ENCODE peak calls at places on chromosomes 1 and 21, in five cellular contexts. One of them, this sample, is unnamed. For H3K27me3 and H3K4me1, the result is how much of the 10 kb centered on the place peaks cover.

GRCh38 chr1:15500184-15500958 is 23.6 kb downstream of the CASP9 start:
- DNase-seq in GM23248: no peak
- DNase-seq in lower lobe of right lung: no peak
- DNase-seq in CD8-positive, alpha-beta memory T cell: no peak
- DNase-seq in A673: no peak
- DNase-seq in this sample: peak

GRCh38 chr21:41973861-41974751 is 20.3 kb upstream of the C2CD2 start:
- DNase-seq in GM23248: no peak
- DNase-seq in lower lobe of right lung: no peak
- DNase-seq in CD8-positive, alpha-beta memory T cell: no peak
- DNase-seq in A673: no peak
- DNase-seq in this sample: no peak

GRCh38 chr1:208782186-208782585 is 538.0 kb upstream of the PLXNA2 start:
- DNase-seq in GM23248: no peak
- DNase-seq in lower lobe of right lung: no peak
- DNase-seq in CD8-positive, alpha-beta memory T cell: no peak
- DNase-seq in A673: no peak
- DNase-seq in this sample: no peak

GRCh38 chr1:111202707-111203623 is 2.5 kb upstream of the DENND2D start:
- DNase-seq in GM23248: no peak
- DNase-seq in lower lobe of right lung: no peak
- DNase-seq in CD8-positive, alpha-beta memory T cell: no peak
- DNase-seq in A673: no peak
- DNase-seq in this sample: no peak

GRCh38 chr1:187931781-187932180 is 1103.0 kb downstream of the PLA2G4A start:
- DNase-seq in GM23248: no peak
- DNase-seq in lower lobe of right lung: no peak
- DNase-seq in CD8-positive, alpha-beta memory T cell: no peak
- DNase-seq in A673: no peak
- DNase-seq in this sample: no peak

GRCh38 chr1:224264321-224264720 is 65.7 kb downstream of the NVL start:
- DNase-seq in GM23248: no peak
- DNase-seq in lower lobe of right lung: no peak
- DNase-seq in CD8-positive, alpha-beta memory T cell: no peak
- DNase-seq in A673: no peak
- DNase-seq in this sample: no peak

GRCh38 chr1:167472729-167473529 is 45.4 kb downstream of the CD247 start:
- DNase-seq in GM23248: no peak
- DNase-seq in lower lobe of right lung: no peak
- DNase-seq in CD8-positive, alpha-beta memory T cell: no peak
- DNase-seq in A673: no peak
- DNase-seq in this sample: no peak

GRCh38 chr1:218361298-218362065 is 16.3 kb downstream of the TGFB2 start:
- DNase-seq in GM23248: peak
- DNase-seq in lower lobe of right lung: no peak
- DNase-seq in CD8-positive, alpha-beta memory T cell: no peak
- DNase-seq in A673: peak
- DNase-seq in this sample: no peak

GRCh38 chr1:162997499-162998285 is 71.5 kb upstream of the RGS4 start:
- DNase-seq in GM23248: peak
- DNase-seq in lower lobe of right lung: no peak
- DNase-seq in CD8-positive, alpha-beta memory T cell: no peak
- DNase-seq in A673: no peak
- DNase-seq in this sample: no peak

GRCh38 chr1:86137458-86137857 is 19.1 kb downstream of the COL24A1 start:
- DNase-seq in GM23248: peak
- DNase-seq in lower lobe of right lung: no peak
- DNase-seq in CD8-positive, alpha-beta memory T cell: no peak
- DNase-seq in A673: no peak
- DNase-seq in this sample: no peak

GRCh38 chr1:165218666-165219065 is 137.8 kb downstream of the LMX1A start:
- DNase-seq in GM23248: no peak
- DNase-seq in lower lobe of right lung: no peak
- DNase-seq in CD8-positive, alpha-beta memory T cell: no peak
- DNase-seq in A673: no peak
- DNase-seq in this sample: no peak

GRCh38 chr1:17075470-17076255 is 21.8 kb upstream of the SDHB start:
- DNase-seq in GM23248: peak
- DNase-seq in lower lobe of right lung: no peak
- DNase-seq in CD8-positive, alpha-beta memory T cell: no peak
- DNase-seq in A673: peak
- DNase-seq in this sample: no peak

GRCh38 chr1:158121604-158122254 is 59.0 kb upstream of the CD1D start:
- DNase-seq in GM23248: peak
- DNase-seq in lower lobe of right lung: no peak
- DNase-seq in CD8-positive, alpha-beta memory T cell: no peak
- DNase-seq in A673: peak
- DNase-seq in this sample: no peak

GRCh38 chr1:246425895-246426294 is 81.2 kb downstream of the SMYD3 start:
- DNase-seq in GM23248: no peak
- DNase-seq in lower lobe of right lung: no peak
- DNase-seq in CD8-positive, alpha-beta memory T cell: no peak
- DNase-seq in A673: no peak
- DNase-seq in this sample: no peak

GRCh38 chr21:28832013-28832714 is 160.5 kb downstream of the LTN1 start:
- DNase-seq in GM23248: peak
- DNase-seq in lower lobe of right lung: no peak
- DNase-seq in CD8-positive, alpha-beta memory T cell: peak
- DNase-seq in A673: no peak
- DNase-seq in this sample: no peak

GRCh38 chr1:12556368-12556930 is 61.6 kb downstream of the DHRS3 start:
- DNase-seq in GM23248: peak
- DNase-seq in lower lobe of right lung: peak
- DNase-seq in CD8-positive, alpha-beta memory T cell: no peak
- DNase-seq in A673: no peak
- DNase-seq in this sample: no peak

GRCh38 chr1:172699111-172699510 is 40.2 kb downstream of the FASLG start:
- DNase-seq in GM23248: peak
- DNase-seq in lower lobe of right lung: no peak
- DNase-seq in CD8-positive, alpha-beta memory T cell: peak
- DNase-seq in A673: no peak
- DNase-seq in this sample: no peak

GRCh38 chr1:47371016-47371517 is 37.5 kb downstream of the CMPK1 start:
- DNase-seq in GM23248: peak
- DNase-seq in lower lobe of right lung: no peak
- DNase-seq in CD8-positive, alpha-beta memory T cell: no peak
- DNase-seq in A673: no peak
- DNase-seq in this sample: no peak

GRCh38 chr1:29264773-29265389 is 28.6 kb downstream of the PTPRU start:
- DNase-seq in GM23248: peak
- DNase-seq in lower lobe of right lung: no peak
- DNase-seq in CD8-positive, alpha-beta memory T cell: no peak
- DNase-seq in A673: no peak
- DNase-seq in this sample: no peak

DNA sequence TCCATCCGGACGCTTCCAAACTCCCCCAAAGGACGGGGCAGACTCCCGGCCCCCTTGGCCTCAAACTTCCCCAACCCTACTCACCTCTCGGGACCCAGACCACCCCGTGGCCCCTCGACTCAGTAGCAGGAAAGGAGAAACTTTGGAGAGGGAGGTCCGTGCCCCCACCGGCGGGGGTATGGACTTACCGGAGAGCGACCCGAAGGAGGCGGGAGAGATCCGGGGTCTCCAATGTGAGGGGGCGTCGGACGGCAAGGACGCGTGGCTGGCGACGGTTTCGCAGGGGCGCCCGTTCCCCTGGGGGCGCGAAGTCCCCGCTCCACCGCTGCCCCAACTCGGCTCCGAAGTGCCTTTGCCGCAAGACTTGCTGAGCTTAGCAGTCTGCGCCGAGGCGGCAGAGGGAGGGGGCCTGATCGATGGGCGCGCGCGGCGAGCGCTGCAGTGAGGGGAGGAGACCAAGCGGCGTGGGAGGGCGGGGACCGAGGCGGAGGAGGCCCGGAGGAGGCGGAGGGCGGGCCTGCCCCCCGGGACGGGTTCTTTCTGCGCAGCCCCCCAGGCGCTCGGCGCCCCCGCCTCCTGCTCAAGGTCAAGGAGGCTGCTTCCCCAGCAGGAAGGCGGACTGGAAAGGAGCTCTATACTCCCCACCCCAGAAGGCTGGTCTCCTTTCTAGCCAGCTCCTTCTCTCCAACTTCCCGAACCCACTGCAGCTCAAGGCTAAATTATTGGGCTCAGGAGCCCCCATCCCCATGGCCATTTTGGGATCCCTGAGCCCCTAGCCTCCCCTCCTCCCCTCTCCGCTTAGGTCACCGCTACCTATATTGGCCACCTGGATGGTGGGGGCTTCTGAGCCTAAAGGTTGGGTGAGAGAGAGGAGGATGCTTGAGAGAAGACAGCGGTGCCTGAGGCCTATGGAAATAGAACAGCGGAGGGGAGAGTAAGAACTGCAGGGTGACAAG is at the start of gene SYT2:
- DNase-seq in GM23248: peak
- DNase-seq in lower lobe of right lung: no peak
- DNase-seq in CD8-positive, alpha-beta memory T cell: no peak
- DNase-seq in A673: peak
- DNase-seq in this sample: no peak
- H3K4me3 ChIP-seq in GM23248: peak
- H3K4me3 ChIP-seq in lower lobe of right lung: peak
- H3K4me3 ChIP-seq in CD8-positive, alpha-beta memory T cell: no peak
- H3K4me3 ChIP-seq in A673: peak
- H3K4me3 ChIP-seq in this sample: peak

GRCh38 chr1:113756461-113756860 is 2.8 kb downstream of the PHTF1 start:
- DNase-seq in GM23248: no peak
- DNase-seq in lower lobe of right lung: no peak
- DNase-seq in CD8-positive, alpha-beta memory T cell: no peak
- DNase-seq in A673: no peak
- DNase-seq in this sample: no peak
- H3K27me3 ChIP-seq in GM23248: under half
- H3K27me3 ChIP-seq in lower lobe of right lung: under half
- H3K27me3 ChIP-seq in CD8-positive, alpha-beta memory T cell: under half
- H3K27me3 ChIP-seq in A673: under half
- H3K27me3 ChIP-seq in this sample: under half

GRCh38 chr1:27633298-27633610 is 1.7 kb downstream of the FGR start:
- DNase-seq in GM23248: no peak
- DNase-seq in lower lobe of right lung: no peak
- DNase-seq in CD8-positive, alpha-beta memory T cell: no peak
- DNase-seq in A673: no peak
- DNase-seq in this sample: no peak
- H3K4me1 ChIP-seq in GM23248: under half
- H3K4me1 ChIP-seq in lower lobe of right lung: half or more
- H3K4me1 ChIP-seq in CD8-positive, alpha-beta memory T cell: half or more
- H3K4me1 ChIP-seq in A673: under half
- H3K4me1 ChIP-seq in this sample: under half

GRCh38 chr1:207050428-207050767 is 610 bp downstream of the YOD1 start:
- DNase-seq in GM23248: no peak
- DNase-seq in lower lobe of right lung: no peak
- DNase-seq in CD8-positive, alpha-beta memory T cell: no peak
- DNase-seq in A673: no peak
- DNase-seq in this sample: no peak

GRCh38 chr1:207052736-207053545 is at the start of gene PFKFB2:
- DNase-seq in GM23248: peak
- DNase-seq in lower lobe of right lung: peak
- DNase-seq in CD8-positive, alpha-beta memory T cell: peak
- DNase-seq in A673: peak
- DNase-seq in this sample: peak

GRCh38 chr1:207050768-207051614 is at the start of gene YOD1:
- DNase-seq in GM23248: peak
- DNase-seq in lower lobe of right lung: peak
- DNase-seq in CD8-positive, alpha-beta memory T cell: peak
- DNase-seq in A673: peak
- DNase-seq in this sample: peak

GRCh38 chr1:207049974-207050391 is 1.0 kb downstream of the YOD1 start:
- DNase-seq in GM23248: peak
- DNase-seq in lower lobe of right lung: no peak
- DNase-seq in CD8-positive, alpha-beta memory T cell: peak
- DNase-seq in A673: peak
- DNase-seq in this sample: no peak

DNA sequence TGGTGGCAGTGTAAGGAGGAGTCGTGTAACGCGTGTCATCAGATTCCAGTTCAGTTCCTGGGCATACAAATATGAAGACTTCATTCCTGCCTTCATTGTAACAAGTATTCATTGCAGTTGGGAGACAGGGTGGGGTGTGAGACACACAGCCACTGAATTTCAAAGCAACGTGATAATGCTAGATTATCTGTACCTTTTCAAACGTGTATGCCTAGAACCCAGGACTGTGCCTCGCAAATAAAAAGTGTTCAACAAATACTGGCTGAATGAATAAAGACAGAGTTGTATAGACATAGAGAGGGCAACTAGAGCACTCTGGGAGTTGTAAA is 571 bp upstream of the YOD1 start:
- DNase-seq in GM23248: no peak
- DNase-seq in lower lobe of right lung: no peak
- DNase-seq in CD8-positive, alpha-beta memory T cell: no peak
- DNase-seq in A673: no peak
- DNase-seq in this sample: no peak
- H3K4me3 ChIP-seq in GM23248: peak
- H3K4me3 ChIP-seq in lower lobe of right lung: peak
- H3K4me3 ChIP-seq in CD8-positive, alpha-beta memory T cell: peak
- H3K4me3 ChIP-seq in A673: peak
- H3K4me3 ChIP-seq in this sample: no peak

GRCh38 chr1:45501502-45501859 is 1.4 kb downstream of the MMACHC start:
- DNase-seq in GM23248: no peak
- DNase-seq in lower lobe of right lung: no peak
- DNase-seq in CD8-positive, alpha-beta memory T cell: no peak
- DNase-seq in A673: no peak
- DNase-seq in this sample: no peak
- H3K27me3 ChIP-seq in GM23248: under half
- H3K27me3 ChIP-seq in lower lobe of right lung: under half
- H3K27me3 ChIP-seq in CD8-positive, alpha-beta memory T cell: under half
- H3K27me3 ChIP-seq in A673: under half
- H3K27me3 ChIP-seq in this sample: under half

DNA sequence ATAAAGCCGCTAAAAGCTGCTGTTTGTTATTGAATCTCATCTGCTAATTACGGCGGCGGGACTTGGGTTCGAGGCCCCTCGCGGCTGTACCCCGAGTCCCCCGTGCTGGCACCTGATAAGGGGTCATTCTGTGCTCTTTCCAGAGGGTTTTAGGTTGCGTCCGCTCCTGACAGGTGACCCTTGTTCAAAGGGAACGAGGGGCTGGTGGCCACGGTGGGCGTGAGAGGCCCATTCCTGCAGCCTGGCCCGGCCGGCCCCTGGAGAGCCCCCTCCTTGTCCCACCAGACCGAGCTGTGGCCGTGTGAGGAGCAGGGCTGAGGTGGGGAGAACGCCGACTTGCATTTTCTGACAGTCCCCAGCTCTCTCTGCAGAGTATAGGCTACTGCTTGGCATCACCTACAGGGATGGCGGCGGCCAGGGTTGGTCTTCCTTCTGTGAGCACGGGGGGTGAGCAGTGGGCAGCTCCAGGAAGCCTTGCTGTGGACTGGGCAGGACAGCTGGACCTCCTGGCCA is 12.2 kb downstream of the PRDM16 start:
- DNase-seq in GM23248: no peak
- DNase-seq in lower lobe of right lung: no peak
- DNase-seq in CD8-positive, alpha-beta memory T cell: no peak
- DNase-seq in A673: no peak
- DNase-seq in this sample: no peak
- H3K4me1 ChIP-seq in GM23248: under half
- H3K4me1 ChIP-seq in lower lobe of right lung: under half
- H3K4me1 ChIP-seq in CD8-positive, alpha-beta memory T cell: under half
- H3K4me1 ChIP-seq in A673: under half
- H3K4me1 ChIP-seq in this sample: under half

This sample was measured in right lobe of liver.